ENCODE peak calls at places on chromosomes 6 and 20, in nine cellular contexts. G is right lobe of liver, C is stomach, M is HepG2, O is prostate gland, V is A549, K is ovary, L is heart left ventricle, A is transverse colon. T is an unnamed sample.

GRCh38 chr6:149925974-149926777 is 3.3 kb upstream of the RAET1G start:
- DNase-seq in A (peak), G (peak), K (peak), L (peak), V (peak), O (peak), C (peak), M (peak), T (peak)

GRCh38 chr6:91572855-91573254 is 986.0 kb upstream of the MAP3K7 start:
- DNase-seq in M (no peak), G (no peak), V (no peak), C (no peak), K (no peak), O (no peak), L (no peak), A (no peak), T (no peak)

GRCh38 chr6:126127662-126128061 is 141.3 kb downstream of the TRMT11 start:
- DNase-seq in V (no peak), C (no peak), M (no peak), K (no peak), A (no peak), L (no peak), O (no peak), G (no peak), T (no peak)

GRCh38 chr6:69866351-69867074 is at the start of gene COL19A1:
- DNase-seq in O (no peak), V (no peak), M (no peak), L (peak), C (no peak), A (peak), K (no peak), G (peak), T (peak)

GRCh38 chr6:90175627-90176538 is 120.8 kb downstream of the BACH2 start:
- DNase-seq in A (no peak), V (no peak), K (no peak), L (no peak), G (no peak), M (no peak), O (peak), C (no peak), T (no peak)

GRCh38 chr6:106974337-106974998 is at the start of gene CD24:
- DNase-seq in L (no peak), K (no peak), C (peak), A (peak), O (peak), G (peak), M (no peak), V (peak), T (no peak)

GRCh38 chr6:11598687-11599086 is 61.1 kb downstream of the TMEM170B start:
- DNase-seq in L (no peak), M (peak), V (peak), A (no peak), K (no peak), G (no peak), C (no peak), O (no peak), T (no peak)

GRCh38 chr6:84453499-84453898 is 226.1 kb upstream of the CEP162 start:
- DNase-seq in G (no peak), C (no peak), O (no peak), M (no peak), A (no peak), K (no peak), L (no peak), V (no peak), T (no peak)

GRCh38 chr6:46327769-46328168 is 157.0 kb upstream of the ENPP5 start:
- DNase-seq in A (peak), G (no peak), M (no peak), C (no peak), V (no peak), K (no peak), L (no peak), O (no peak), T (no peak)

GRCh38 chr6:94736231-94736630 is 841.1 kb upstream of the MANEA start:
- DNase-seq in A (no peak), L (no peak), G (no peak), K (no peak), V (no peak), C (no peak), O (no peak), M (no peak), T (no peak)

GRCh38 chr20:43744966-43745733 is 18.3 kb upstream of the GTSF1L start:
- DNase-seq in G (no peak), V (no peak), O (no peak), L (no peak), M (no peak), A (peak), C (peak), K (no peak), T (no peak)

GRCh38 chr6:32191696-32192607 is 491 bp downstream of the GPSM3 start:
- DNase-seq in A (no peak), G (no peak), K (no peak), C (no peak), M (no peak), V (no peak), O (no peak), L (no peak), T (no peak)

GRCh38 chr6:110020888-110021287 is 42.8 kb downstream of the GPR6 start:
- DNase-seq in A (no peak), V (no peak), L (no peak), M (no peak), O (no peak), C (no peak), K (no peak), G (no peak), T (no peak)

GRCh38 chr6:99943846-99944245 is 50.2 kb downstream of the MCHR2 start:
- DNase-seq in C (no peak), K (no peak), M (no peak), G (no peak), V (no peak), A (no peak), O (no peak), L (no peak), T (no peak)

GRCh38 chr20:1225263-1225728 is 548 bp upstream of the RAD21L1 start:
- DNase-seq in M (peak), C (no peak), A (no peak), O (no peak), L (peak), V (no peak), G (no peak), K (no peak), T (no peak)

GRCh38 chr6:2478200-2478599 is 232.8 kb upstream of the GMDS start:
- DNase-seq in G (no peak), V (no peak), M (no peak), C (no peak), K (no peak), L (peak), O (no peak), A (no peak), T (no peak)

GRCh38 chr6:21953831-21954801 is 342.7 kb downstream of the PRL start:
- DNase-seq in A (peak), L (no peak), V (no peak), O (peak), C (no peak), K (peak), M (peak), G (no peak), T (no peak)

GRCh38 chr6:9612489-9612888 is 802.4 kb downstream of the TFAP2A start:
- DNase-seq in L (no peak), O (no peak), G (no peak), C (no peak), V (no peak), A (no peak), M (no peak), K (no peak), T (no peak)

GRCh38 chr6:144879436-144879835 is 594.3 kb downstream of the UTRN start:
- DNase-seq in C (no peak), M (no peak), V (no peak), K (no peak), G (no peak), L (no peak), O (no peak), A (no peak), T (no peak)

GRCh38 chr6:1792989-1793388 is 183.3 kb downstream of the FOXC1 start:
- DNase-seq in G (no peak), M (peak), C (no peak), V (peak), O (no peak), A (peak), K (no peak), L (no peak), T (peak)

GRCh38 chr20:33811763-33812672 is 870 bp downstream of the CHMP4B start:
- DNase-seq in V (peak), L (no peak), C (peak), O (peak), M (peak), A (peak), K (peak), G (peak), T (peak)

GRCh38 chr6:12012231-12012565 is at the start of gene HIVEP1:
- DNase-seq in A (no peak), M (no peak), C (peak), V (no peak), L (no peak), G (peak), K (peak), O (peak), T (peak)

GRCh38 chr20:46951840-46952497 is 57.3 kb downstream of the EYA2 start:
- DNase-seq in A (no peak), K (no peak), G (no peak), V (no peak), C (no peak), O (no peak), L (no peak), M (no peak), T (no peak)

GRCh38 chr6:112178846-112179245 is 75.5 kb downstream of the LAMA4 start:
- DNase-seq in L (no peak), A (no peak), M (no peak), O (no peak), V (no peak), C (no peak), G (no peak), K (no peak), T (no peak)

GRCh38 chr20:31881945-31882344 is 11.5 kb downstream of the TTLL9 start:
- DNase-seq in K (no peak), L (no peak), G (no peak), M (no peak), V (no peak), A (no peak), C (no peak), O (no peak), T (no peak)

GRCh38 chr20:31883829-31884228 is 13.4 kb downstream of the TTLL9 start:
- DNase-seq in G (no peak), O (no peak), C (no peak), A (no peak), M (no peak), L (no peak), V (no peak), K (no peak), T (no peak)

GRCh38 chr20:31877684-31878083 is 7.2 kb downstream of the TTLL9 start:
- DNase-seq in A (no peak), G (no peak), O (no peak), M (no peak), L (no peak), V (no peak), C (no peak), K (no peak), T (no peak)

DNA sequence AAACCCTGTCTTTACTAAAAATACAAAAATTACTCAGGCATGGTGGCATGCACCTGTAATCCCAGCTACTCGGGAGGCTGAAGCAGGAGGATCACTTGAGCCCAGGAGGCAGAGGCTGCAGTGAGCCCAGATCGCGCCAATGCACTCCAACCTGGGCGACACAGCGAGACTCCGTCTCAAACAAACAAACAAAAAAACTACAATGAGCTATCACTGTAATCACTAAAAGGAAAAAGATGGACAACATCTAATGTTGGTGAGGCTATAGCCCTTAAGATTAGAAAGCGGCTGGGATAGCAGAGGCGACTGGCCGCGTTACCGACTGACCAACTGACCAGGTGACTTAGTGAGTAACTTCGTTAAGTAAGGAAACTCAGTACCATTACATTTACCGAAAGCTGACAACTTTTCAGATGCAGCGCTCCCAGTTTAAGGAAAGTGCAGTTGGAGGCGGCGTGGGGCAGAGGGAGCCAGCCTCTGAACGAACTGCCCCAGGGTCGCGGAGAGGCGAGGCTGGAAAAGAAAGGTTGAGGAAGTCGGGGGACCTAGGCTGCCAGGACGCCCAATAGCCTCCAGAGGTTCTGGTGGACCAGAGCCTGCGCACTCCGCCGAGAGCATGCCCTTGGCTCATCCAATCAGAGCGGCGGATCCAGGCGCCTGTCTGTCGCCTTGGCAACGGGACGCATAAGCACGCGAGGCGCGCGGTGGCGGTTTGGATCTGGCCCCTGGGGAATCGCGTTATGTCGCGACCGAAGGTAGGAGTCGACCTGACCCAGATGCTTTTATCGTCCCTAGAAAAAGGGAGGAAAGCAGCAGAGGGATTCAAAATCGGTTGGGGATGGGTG is 8.9 kb downstream of the TTLL9 start:
- DNase-seq in G (peak), L (peak), C (peak), O (peak), V (peak), A (peak), K (peak), M (peak), T (peak)
- TF ChIP-seq POLR2A in G (peak), L (peak), C (no peak), O (peak), V (peak), A (peak), K (no peak), M (peak), T (no peak)

GRCh38 chr6:38637756-38638155 is 2.0 kb downstream of the BTBD9 start:
- DNase-seq in O (no peak), C (no peak), A (no peak), G (no peak), M (no peak), V (no peak), K (no peak), L (no peak), T (no peak)

GRCh38 chr6:38636027-38636426 is 3.7 kb downstream of the BTBD9 start:
- DNase-seq in L (no peak), V (no peak), O (no peak), K (no peak), C (no peak), G (no peak), A (no peak), M (no peak), T (no peak)

GRCh38 chr6:38640216-38640909 is 634 bp upstream of the BTBD9 start:
- DNase-seq in V (peak), O (no peak), G (no peak), A (peak), K (peak), C (no peak), M (no peak), L (no peak), T (no peak)

GRCh38 chr6:38638941-38639497 is 710 bp downstream of the BTBD9 start:
- DNase-seq in A (peak), V (peak), O (no peak), L (peak), M (peak), C (peak), G (no peak), K (no peak), T (peak)

DNA sequence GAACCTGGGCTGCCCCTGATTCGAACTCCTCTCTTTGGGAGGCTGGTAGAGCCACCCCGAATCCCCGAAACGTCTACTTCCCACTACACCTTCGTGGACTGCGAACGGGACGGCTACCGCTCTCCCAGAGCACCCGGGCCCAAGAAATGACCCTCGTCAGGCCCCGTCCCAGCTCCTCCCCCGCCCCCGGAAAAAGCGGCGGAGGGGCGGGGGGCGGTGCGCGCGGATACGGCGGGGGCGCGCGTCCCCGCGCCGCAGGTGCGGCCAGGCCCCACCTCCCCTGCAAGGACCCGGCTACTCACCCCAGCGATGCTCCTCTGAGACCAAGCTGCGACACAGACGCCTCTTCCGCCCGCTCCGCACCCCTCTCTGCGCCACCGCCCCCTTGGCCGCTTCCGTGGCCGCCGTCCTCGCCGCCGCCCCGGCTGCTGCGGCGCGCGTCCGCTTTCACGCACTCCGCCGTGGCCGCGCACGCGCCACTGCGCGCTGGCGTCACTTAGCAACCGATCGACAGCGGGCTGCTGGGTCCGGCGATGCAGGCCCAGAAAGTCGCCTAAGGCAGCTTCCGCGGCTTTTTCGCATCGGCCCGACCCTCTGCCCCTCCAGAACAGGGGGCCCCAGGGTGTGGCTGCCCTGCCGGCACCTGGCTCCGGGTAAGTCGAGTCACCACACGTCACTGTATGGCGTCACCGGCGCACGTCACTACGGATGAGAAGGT is at the start of gene BTBD9:
- DNase-seq in G (peak), A (peak), L (peak), V (peak), C (peak), O (peak), K (peak), M (peak), T (peak)
- TF ChIP-seq POLR2A in G (peak), A (peak), L (peak), V (peak), C (no peak), O (no peak), K (peak), M (peak), T (peak)

DNA sequence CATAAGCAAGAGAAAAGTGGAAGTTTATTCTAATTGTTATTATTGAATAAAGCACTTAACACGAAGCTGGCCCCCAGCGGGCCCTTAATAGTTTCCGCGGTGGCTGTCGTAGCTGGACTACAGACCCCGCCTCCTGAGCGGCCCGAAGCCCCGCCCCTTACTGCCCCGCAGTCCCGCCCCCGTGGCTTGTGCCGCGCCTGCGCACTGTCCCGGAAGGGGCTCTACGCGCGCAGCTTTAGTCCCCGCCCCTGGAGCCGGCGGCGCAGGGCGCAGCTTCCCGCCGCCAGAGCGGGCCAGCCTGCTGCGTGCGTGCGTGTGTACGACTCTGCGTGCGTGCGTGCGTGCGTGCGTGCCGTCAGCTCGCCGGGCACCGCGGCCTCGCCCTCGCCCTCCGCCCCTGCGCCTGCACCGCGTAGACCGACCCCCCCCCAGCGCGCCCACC is at the start of gene VAPB:
- DNase-seq in A (peak), C (peak), K (peak), O (peak), L (peak), M (peak), V (peak), G (peak), T (peak)
- TF ChIP-seq POLR2A in A (peak), C (no peak), K (peak), O (peak), L (peak), M (no peak), V (peak), G (peak), T (no peak)

GRCh38 chr6:146357578-146358340 is 185.9 kb upstream of the RAB32 start:
- DNase-seq in O (no peak), A (no peak), L (no peak), M (no peak), G (no peak), K (no peak), V (peak), C (no peak), T (no peak)
- TF ChIP-seq POLR2A in O (no peak), A (no peak), L (no peak), M (no peak), G (no peak), K (no peak), V (no peak), C (no peak), T (no peak)

GRCh38 chr6:53344993-53345392 is 3.8 kb downstream of the ELOVL5 start:
- DNase-seq in A (no peak), L (no peak), V (no peak), O (no peak), C (no peak), K (no peak), G (no peak), M (no peak), T (no peak)

GRCh38 chr6:53347921-53348435 is 772 bp downstream of the ELOVL5 start:
- DNase-seq in O (peak), C (peak), A (peak), G (peak), V (no peak), M (peak), K (peak), L (peak), T (peak)

GRCh38 chr6:53347250-53347920 is 1.4 kb downstream of the ELOVL5 start:
- DNase-seq in L (no peak), G (no peak), C (no peak), K (no peak), A (no peak), O (peak), V (no peak), M (no peak), T (peak)

GRCh38 chr6:53349209-53349693 is 501 bp upstream of the ELOVL5 start:
- DNase-seq in L (no peak), O (no peak), K (no peak), C (no peak), G (no peak), M (no peak), V (no peak), A (no peak), T (no peak)

DNA sequence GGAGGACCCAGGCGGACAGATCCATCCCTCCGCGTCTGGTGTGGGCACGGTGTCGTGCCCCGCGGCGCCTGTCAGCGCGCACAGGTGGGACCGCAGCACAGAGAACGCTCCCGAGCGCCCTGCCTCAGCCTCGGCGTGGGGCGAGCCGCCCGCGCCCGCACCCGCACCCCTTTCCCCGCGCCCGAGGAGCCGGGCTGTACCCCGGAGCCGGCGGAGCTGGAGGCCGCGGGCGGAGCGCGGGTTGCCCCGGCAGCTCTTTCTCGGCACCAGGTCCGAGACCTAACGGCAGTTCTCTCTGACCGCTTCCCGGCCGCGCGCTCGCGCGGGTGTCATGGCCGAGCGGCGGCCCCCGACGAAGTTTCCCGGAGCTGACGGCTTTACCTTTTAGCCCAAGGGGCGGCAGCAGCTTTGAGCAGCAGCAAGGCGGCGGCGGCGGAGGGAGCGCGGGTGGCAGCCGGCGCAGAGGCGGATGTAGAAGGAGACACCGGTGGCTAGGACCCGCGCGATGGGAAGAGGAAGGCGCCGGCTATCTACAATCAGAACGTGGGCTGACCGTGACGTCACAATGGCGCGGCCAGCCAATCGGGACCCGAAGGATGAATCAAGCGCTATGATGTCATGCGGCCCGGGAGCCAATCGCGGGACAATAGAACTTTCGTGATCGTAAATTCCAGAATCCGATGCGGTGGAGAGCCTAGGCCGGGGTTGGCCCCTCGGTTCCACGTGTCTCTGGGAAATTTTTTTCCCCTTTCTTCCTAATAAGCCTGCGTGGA is at the start of gene ELOVL5:
- DNase-seq in M (peak), V (peak), A (peak), L (peak), O (peak), C (peak), K (peak), G (peak), T (peak)
- TF ChIP-seq POLR2A in M (peak), V (peak), A (peak), L (peak), O (peak), C (no peak), K (peak), G (peak), T (peak)